ENCODE peak calls at places on chromosomes 4 and X, in ten cellular contexts. C, U, B, A, R, N, O, W, D and P are unnamed samples.

GRCh38 chr4:47839259-47839658 is 1.4 kb upstream of the CORIN start:
- DNase-seq in W (peak), O (peak), R (no peak), A (no peak), D (peak), C (no peak), N (peak), B (peak), U (peak), P (peak)

GRCh38 chr4:77352192-77352591 is 195.2 kb downstream of the CCNG2 start:
- DNase-seq in A (no peak), O (no peak), C (no peak), D (no peak), W (no peak), B (no peak), U (no peak), R (no peak), N (no peak), P (no peak)

GRCh38 chrX:133838761-133839676 is 146.4 kb downstream of the GPC3 start:
- DNase-seq in A (peak), N (no peak), U (peak), C (peak), B (peak), R (no peak), W (no peak), O (peak), D (peak), P (peak)

GRCh38 chrX:131704136-131704695 is 160.3 kb downstream of the OR13H1 start:
- DNase-seq in O (peak), N (peak), C (peak), A (no peak), B (no peak), D (peak), W (no peak), R (no peak), U (peak), P (no peak)

GRCh38 chrX:139533444-139533843 is 2.9 kb downstream of the F9 start:
- DNase-seq in N (no peak), O (no peak), U (no peak), D (no peak), C (no peak), R (no peak), A (no peak), B (no peak), W (no peak), P (no peak)

GRCh38 chr4:74283614-74284013 is 24.7 kb upstream of the EPGN start:
- DNase-seq in O (no peak), N (no peak), U (no peak), B (peak), R (peak), A (no peak), W (no peak), D (no peak), C (no peak), P (no peak)

GRCh38 chrX:29666361-29666760 is 549.0 kb upstream of the MAGEB2 start:
- DNase-seq in N (no peak), A (no peak), B (no peak), R (no peak), W (no peak), U (no peak), C (no peak), D (no peak), O (no peak), P (no peak)

GRCh38 chrX:134936542-134936941 is 54.2 kb upstream of the SMIM10 start:
- DNase-seq in B (peak), D (no peak), R (peak), W (no peak), O (no peak), C (no peak), N (no peak), A (no peak), U (no peak), P (no peak)

GRCh38 chrX:119008122-119008744 is 33.8 kb downstream of the LONRF3 start:
- DNase-seq in B (peak), W (no peak), C (peak), A (peak), D (no peak), N (no peak), R (no peak), U (peak), O (peak), P (no peak)

GRCh38 chr4:3217266-3217665 is 31.7 kb upstream of the MSANTD1 start:
- DNase-seq in C (peak), R (no peak), U (no peak), B (no peak), A (no peak), O (no peak), D (no peak), W (no peak), N (no peak), P (no peak)

GRCh38 chr4:52660643-52661042 is 1.5 kb upstream of the USP46 start:
- DNase-seq in A (no peak), D (no peak), R (no peak), N (no peak), C (no peak), W (no peak), U (no peak), O (no peak), B (no peak), P (no peak)

GRCh38 chr4:38008493-38009120 is 48.4 kb downstream of the PTTG2 start:
- DNase-seq in W (no peak), O (no peak), D (no peak), N (no peak), A (no peak), C (no peak), U (no peak), R (no peak), B (no peak), P (no peak)

GRCh38 chrX:48703642-48704481 is 7.3 kb downstream of the SUV39H1 start:
- DNase-seq in B (peak), U (no peak), A (no peak), C (no peak), R (no peak), D (no peak), W (no peak), N (no peak), O (no peak), P (no peak)

GRCh38 chr4:148044889-148045352 is 313.0 kb downstream of the ARHGAP10 start:
- DNase-seq in O (peak), R (no peak), W (peak), D (no peak), U (peak), B (no peak), N (no peak), C (no peak), A (no peak), P (no peak)

GRCh38 chrX:13647709-13648212 is 5.2 kb upstream of the TCEANC start:
- DNase-seq in D (peak), R (peak), O (no peak), W (no peak), A (no peak), N (no peak), B (peak), C (peak), U (peak), P (no peak)

GRCh38 chr4:22897520-22898108 is 204.9 kb downstream of the GBA3 start:
- DNase-seq in C (peak), R (peak), B (peak), U (peak), W (peak), D (peak), N (no peak), O (peak), A (peak), P (no peak)

GRCh38 chrX:22340022-22340616 is 67.4 kb downstream of the CBLL2 start:
- DNase-seq in W (no peak), D (no peak), N (no peak), U (no peak), B (peak), R (no peak), O (no peak), A (no peak), C (no peak), P (no peak)

GRCh38 chr4:833156-833555 is 7.2 kb upstream of the CPLX1 start:
- DNase-seq in U (no peak), D (no peak), C (no peak), B (no peak), A (peak), O (no peak), N (no peak), R (no peak), W (no peak), P (no peak)

GRCh38 chrX:140440891-140441290 is 64.0 kb downstream of the SOX3 start:
- DNase-seq in U (no peak), O (no peak), C (no peak), B (peak), D (no peak), N (no peak), A (no peak), W (no peak), R (no peak), P (no peak)

GRCh38 chrX:24117288-24117687 is 32.2 kb upstream of the ZFX start:
- DNase-seq in C (peak), N (peak), W (no peak), D (no peak), U (no peak), O (no peak), B (peak), R (no peak), A (no peak), P (peak)

GRCh38 chr4:20192754-20193521 is 58.8 kb upstream of the SLIT2 start:
- DNase-seq in B (peak), U (no peak), C (no peak), A (no peak), W (no peak), D (no peak), R (no peak), N (no peak), O (no peak), P (no peak)

GRCh38 chrX:123504630-123505270 is 228.1 kb downstream of the THOC2 start:
- DNase-seq in O (no peak), U (no peak), N (no peak), W (no peak), C (no peak), A (no peak), B (no peak), D (no peak), R (no peak), P (no peak)

GRCh38 chrX:3046253-3046909 is 5.1 kb downstream of the ARSF start:
- DNase-seq in U (no peak), R (no peak), N (no peak), O (no peak), C (no peak), W (no peak), A (no peak), B (no peak), D (no peak), P (no peak)

GRCh38 chr4:129043523-129043922 is 49.8 kb downstream of the SCLT1 start:
- DNase-seq in N (no peak), O (no peak), R (no peak), B (peak), U (no peak), W (no peak), A (no peak), D (no peak), C (no peak), P (no peak)